ENCODE peak calls at places on chromosomes 4 and X, in six cellular contexts. T is transverse colon, L is right lobe of liver, Y is fibroblast of lung, H is left ventricle myocardium inferior, J is tibial nerve. Z is an unnamed sample. For H3K4me1, the result is how much of the 10 kb centered on the place peaks cover.

GRCh38 chr4:69617083-69617694 is 22.3 kb downstream of the UGT2A2 start:
- DNase-seq in T (no peak), L (no peak), Y (peak), H (no peak), J (no peak), Z (no peak)

GRCh38 chr4:105058177-105058812 is 88.4 kb upstream of the TET2 start:
- DNase-seq in T (no peak), L (no peak), Y (peak), H (no peak), J (no peak), Z (no peak)

GRCh38 chr4:77220841-77221613 is 64.0 kb downstream of the CCNG2 start:
- DNase-seq in T (no peak), L (no peak), Y (peak), H (peak), J (no peak), Z (no peak)

GRCh38 chr4:125444166-125444565 is 129.4 kb downstream of the FAT4 start:
- DNase-seq in T (no peak), L (no peak), Y (no peak), H (no peak), J (no peak), Z (no peak)

GRCh38 chrX:133749951-133750350 is 235.4 kb downstream of the GPC3 start:
- DNase-seq in T (no peak), L (no peak), Y (no peak), H (no peak), J (no peak), Z (no peak)

GRCh38 chr4:28709821-28710330 is 1849.2 kb downstream of the STIM2 start:
- DNase-seq in T (no peak), L (no peak), Y (no peak), H (no peak), J (no peak), Z (no peak)

GRCh38 chr4:84814100-84814750 is 152.3 kb downstream of the WDFY3 start:
- DNase-seq in T (no peak), L (no peak), Y (peak), H (no peak), J (no peak), Z (peak)

GRCh38 chr4:85919488-85919887 is 440.4 kb downstream of the MAPK10 start:
- DNase-seq in T (no peak), L (no peak), Y (no peak), H (no peak), J (no peak), Z (no peak)

GRCh38 chr4:91525627-91526026 is 778.1 kb upstream of the GRID2 start:
- DNase-seq in T (peak), L (no peak), Y (no peak), H (no peak), J (no peak), Z (no peak)

GRCh38 chr4:140150886-140151699 is 2.9 kb downstream of the MAML3 start:
- DNase-seq in T (peak), L (peak), Y (peak), H (peak), J (peak), Z (peak)

GRCh38 chr4:144295286-144295995 is 154.9 kb upstream of the GYPA start:
- DNase-seq in T (no peak), L (no peak), Y (peak), H (no peak), J (no peak), Z (no peak)

GRCh38 chr4:10623862-10624261 is 60.7 kb downstream of the CLNK start:
- DNase-seq in T (no peak), L (no peak), Y (no peak), H (no peak), J (no peak), Z (no peak)

GRCh38 chr4:60884545-60884944 is 315.6 kb upstream of the ADGRL3 start:
- DNase-seq in T (no peak), L (no peak), Y (peak), H (no peak), J (no peak), Z (no peak)

GRCh38 chrX:149570668-149571067 is 16.6 kb downstream of the MAGEA9B start:
- DNase-seq in T (no peak), L (no peak), Y (peak), H (no peak), J (no peak), Z (no peak)

GRCh38 chr4:110119347-110119746 is 79.1 kb downstream of the ELOVL6 start:
- DNase-seq in T (peak), L (no peak), Y (no peak), H (no peak), J (no peak), Z (no peak)

GRCh38 chrX:86946569-86946968 is 571.0 kb upstream of the KLHL4 start:
- DNase-seq in T (no peak), L (no peak), Y (no peak), H (no peak), J (no peak), Z (no peak)

GRCh38 chrX:1059576-1060561 is 152.6 kb downstream of the CRLF2 start:
- DNase-seq in T (no peak), L (no peak), Y (no peak), H (no peak), J (no peak), Z (peak)

GRCh38 chr4:1099684-1100335 is 13.6 kb downstream of the RNF212 start:
- DNase-seq in T (no peak), L (no peak), Y (no peak), H (no peak), J (no peak), Z (no peak)

GRCh38 chrX:47608130-47608810 is 11.4 kb downstream of the SYN1 start:
- DNase-seq in T (no peak), L (no peak), Y (no peak), H (no peak), J (no peak), Z (no peak)

GRCh38 chr4:27397886-27398285 is 537.2 kb downstream of the STIM2 start:
- DNase-seq in T (no peak), L (no peak), Y (peak), H (no peak), J (no peak), Z (no peak)

GRCh38 chr4:108168213-108168671 is 490 bp downstream of the LEF1 start:
- DNase-seq in T (no peak), L (no peak), Y (peak), H (no peak), J (no peak), Z (no peak)

GRCh38 chr4:14018191-14018853 is 390.8 kb upstream of the BOD1L1 start:
- DNase-seq in T (no peak), L (no peak), Y (no peak), H (no peak), J (no peak), Z (no peak)

GRCh38 chrX:108399427-108400165 is 38.6 kb downstream of the COL4A6 start:
- DNase-seq in T (no peak), L (no peak), Y (peak), H (no peak), J (no peak), Z (no peak)

GRCh38 chr4:115090483-115091075 is 22.8 kb downstream of the NDST4 start:
- DNase-seq in T (no peak), L (no peak), Y (peak), H (no peak), J (no peak), Z (no peak)

GRCh38 chr4:176276710-176277109 is 7.7 kb upstream of the ASB5 start:
- DNase-seq in T (no peak), L (no peak), Y (no peak), H (no peak), J (no peak), Z (no peak)

GRCh38 chr4:26830016-26830415 is 30.6 kb upstream of the STIM2 start:
- DNase-seq in T (no peak), L (no peak), Y (no peak), H (no peak), J (no peak), Z (no peak)

GRCh38 chrX:136497556-136498048 is at the start of gene HTATSF1:
- DNase-seq in T (no peak), L (peak), Y (no peak), H (no peak), J (no peak), Z (no peak)

GRCh38 chr4:181140037-181140603 is 1103.1 kb upstream of the TENM3 start:
- DNase-seq in T (no peak), L (no peak), Y (no peak), H (no peak), J (no peak), Z (no peak)

GRCh38 chr4:1841201-1841885 is 14.6 kb downstream of the LETM1 start:
- DNase-seq in T (no peak), L (no peak), Y (no peak), H (no peak), J (no peak), Z (no peak)

GRCh38 chr4:102736636-102737549 is 23.9 kb downstream of the MANBA start:
- DNase-seq in T (no peak), L (no peak), Y (peak), H (no peak), J (no peak), Z (no peak)

GRCh38 chr4:119490335-119490734 is 138.3 kb downstream of the PDE5A start:
- DNase-seq in T (peak), L (no peak), Y (peak), H (no peak), J (no peak), Z (no peak)

GRCh38 chr4:47287735-47288134 is 175.8 kb downstream of the COMMD8 start:
- DNase-seq in T (no peak), L (no peak), Y (peak), H (no peak), J (no peak), Z (no peak)

GRCh38 chr4:79864470-79865190 is 208.4 kb downstream of the ANTXR2 start:
- DNase-seq in T (no peak), L (no peak), Y (peak), H (no peak), J (no peak), Z (no peak)

GRCh38 chrX:66601522-66601921 is 37.4 kb downstream of the EDA2R start:
- DNase-seq in T (no peak), L (no peak), Y (no peak), H (no peak), J (no peak), Z (no peak)

DNA sequence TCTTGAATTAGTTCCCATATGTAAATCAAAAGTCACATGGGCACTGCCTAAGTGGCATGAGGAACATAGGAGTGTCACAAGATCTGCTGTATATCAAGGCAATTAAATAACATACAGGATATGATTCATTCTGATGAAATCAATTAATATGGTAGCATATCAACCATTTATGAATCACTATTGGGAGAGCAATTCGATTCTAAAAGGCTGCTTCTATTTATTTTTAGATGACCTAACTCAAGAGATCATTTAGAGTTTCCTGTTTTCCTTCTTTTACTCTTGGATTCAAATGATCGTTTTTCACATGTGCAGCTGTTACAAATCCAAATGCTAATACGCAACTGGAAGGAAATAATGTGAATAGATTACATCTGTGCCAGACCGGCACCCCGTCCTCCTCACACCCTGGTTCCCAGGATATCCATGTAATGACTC is 81.9 kb downstream of the HCCS start:
- DNase-seq in T (no peak), L (no peak), Y (peak), H (no peak), J (no peak), Z (no peak)
- H3K4me3 ChIP-seq in T (no peak), L (no peak), Y (no peak), H (no peak), J (no peak), Z (no peak)

GRCh38 chr4:168844261-168845039 is 165.6 kb downstream of the CBR4 start:
- DNase-seq in T (no peak), L (no peak), Y (peak), H (no peak), J (no peak), Z (no peak)
- H3K4me1 ChIP-seq in T (half or more), L (under half), Y (under half), H (half or more), J (half or more), Z (half or more)

GRCh38 chr4:6768539-6768905 is 14.0 kb upstream of the KIAA0232 start:
- DNase-seq in T (no peak), L (no peak), Y (peak), H (no peak), J (no peak), Z (no peak)
- H3K27ac ChIP-seq in T (peak), L (no peak), Y (no peak), H (peak), J (peak), Z (no peak)

GRCh38 chr4:5199142-5199541 is 147.9 kb downstream of the STK32B start:
- DNase-seq in T (no peak), L (no peak), Y (no peak), H (no peak), J (no peak), Z (no peak)
- H3K4me3 ChIP-seq in T (no peak), L (no peak), Y (no peak), H (no peak), J (no peak), Z (no peak)

GRCh38 chrX:70481424-70481823 is 36.8 kb downstream of the DLG3 start:
- DNase-seq in T (no peak), L (no peak), Y (no peak), H (no peak), J (no peak), Z (no peak)
- H3K4me1 ChIP-seq in T (under half), L (under half), Y (under half), H (under half), J (under half), Z (under half)

Z was measured in RWPE2.